ENCODE peak calls at places on chromosomes 3 and 15, in eight cellular contexts. U, G, K, T, D, Z, O and S are unnamed samples.

GRCh38 chr15:51377038-51377761 is 35.7 kb downstream of the GLDN start:
- DNase-seq in Z (no peak), U (no peak), D (no peak), O (peak; percentile 82), K (no peak), G (no peak), T (no peak), S (no peak)

GRCh38 chr3:55458398-55458797 is 28.7 kb downstream of the WNT5A start:
- DNase-seq in D (no peak), Z (no peak), U (no peak), T (no peak), G (no peak), O (no peak), K (no peak), S (no peak)

GRCh38 chr3:73094127-73094526 is 32.7 kb downstream of the EBLN2 start:
- DNase-seq in U (peak; percentile 24), T (no peak), K (no peak), O (no peak), D (peak; percentile 23), G (no peak), Z (no peak), S (no peak)

GRCh38 chr15:80052597-80053304 is 6.7 kb upstream of the ZFAND6 start:
- DNase-seq in O (no peak), G (no peak), K (no peak), Z (no peak), T (no peak), U (no peak), D (no peak), S (no peak)

GRCh38 chr15:85579957-85580694 is 199.7 kb downstream of the AKAP13 start:
- DNase-seq in K (peak; percentile 64), D (no peak), Z (peak; percentile 60), U (peak; percentile 79), G (peak; percentile 67), T (no peak), O (no peak), S (no peak)

GRCh38 chr3:49199244-49199899 is 28.0 kb downstream of the KLHDC8B start:
- DNase-seq in D (no peak), G (peak; percentile 98), K (peak; percentile 74), T (peak; percentile 81), U (no peak), O (peak; percentile 96), Z (peak; percentile 54), S (peak; percentile 99)

GRCh38 chr3:120693439-120694172 is 11.6 kb upstream of the HGD start:
- DNase-seq in O (no peak), G (no peak), U (no peak), K (no peak), D (peak; percentile 86), T (no peak), Z (no peak), S (no peak)

GRCh38 chr15:80275946-80276345 is 23.9 kb upstream of the CTXND1 start:
- DNase-seq in Z (no peak), U (peak; percentile 48), G (no peak), T (no peak), D (no peak), K (no peak), O (no peak), S (no peak)

GRCh38 chr3:44125241-44125640 is 116.4 kb upstream of the TOPAZ1 start:
- DNase-seq in T (no peak), Z (no peak), D (no peak), G (no peak), O (no peak), K (no peak), U (no peak), S (no peak)

GRCh38 chr3:176814252-176814651 is 383.0 kb downstream of the TBL1XR1 start:
- DNase-seq in O (no peak), K (peak; percentile 61), G (peak; percentile 71), T (peak; percentile 17), U (peak; percentile 5), Z (peak; percentile 41), D (peak; percentile 32), S (peak; percentile 32)

GRCh38 chr15:100762913-100763627 is 116.6 kb upstream of the ALDH1A3 start:
- DNase-seq in T (no peak), G (no peak), D (no peak), U (no peak), K (no peak), O (no peak), Z (no peak), S (no peak)

GRCh38 chr15:66724732-66725467 is 22.9 kb downstream of the SMAD6 start:
- DNase-seq in O (no peak), U (no peak), K (no peak), T (no peak), D (no peak), Z (no peak), G (no peak), S (no peak)

GRCh38 chr3:37777835-37778234 is 83.8 kb upstream of the CTDSPL start:
- DNase-seq in G (no peak), Z (no peak), T (no peak), K (no peak), U (no peak), O (no peak), D (no peak), S (no peak)

GRCh38 chr3:134201201-134202130 is 49.2 kb downstream of the RYK start:
- DNase-seq in D (no peak), Z (no peak), T (no peak), K (no peak), G (no peak), U (no peak), O (no peak), S (no peak)

GRCh38 chr15:69854521-69855171 is 243.1 kb downstream of the TLE3 start:
- DNase-seq in Z (no peak), U (no peak), T (no peak), G (no peak), K (no peak), O (no peak), D (no peak), S (no peak)

GRCh38 chr3:98821072-98821471 is 57.9 kb downstream of the ST3GAL6 start:
- DNase-seq in G (no peak), U (no peak), O (no peak), T (no peak), Z (no peak), D (no peak), K (no peak), S (no peak)

GRCh38 chr15:71730277-71731144 is 79.8 kb upstream of the NR2E3 start:
- DNase-seq in U (peak; percentile 88), T (no peak), G (no peak), Z (peak; percentile 49), D (peak; percentile 50), O (no peak), K (peak; percentile 44), S (no peak)

GRCh38 chr3:37130984-37131975 is 43.1 kb downstream of the LRRFIP2 start:
- DNase-seq in U (no peak), T (no peak), G (no peak), D (no peak), K (no peak), Z (no peak), O (no peak), S (no peak)

GRCh38 chr15:55007561-55007960 is 189.2 kb downstream of the RSL24D1 start:
- DNase-seq in D (no peak), O (no peak), K (peak; percentile 11), T (no peak), Z (no peak), U (no peak), G (peak; percentile 61), S (no peak)
- TF ChIP-seq EP300 in D (no peak), O (no peak), K (no peak), T (peak; percentile 17), Z (no peak), U (no peak), G (no peak), S (no peak)

DNA sequence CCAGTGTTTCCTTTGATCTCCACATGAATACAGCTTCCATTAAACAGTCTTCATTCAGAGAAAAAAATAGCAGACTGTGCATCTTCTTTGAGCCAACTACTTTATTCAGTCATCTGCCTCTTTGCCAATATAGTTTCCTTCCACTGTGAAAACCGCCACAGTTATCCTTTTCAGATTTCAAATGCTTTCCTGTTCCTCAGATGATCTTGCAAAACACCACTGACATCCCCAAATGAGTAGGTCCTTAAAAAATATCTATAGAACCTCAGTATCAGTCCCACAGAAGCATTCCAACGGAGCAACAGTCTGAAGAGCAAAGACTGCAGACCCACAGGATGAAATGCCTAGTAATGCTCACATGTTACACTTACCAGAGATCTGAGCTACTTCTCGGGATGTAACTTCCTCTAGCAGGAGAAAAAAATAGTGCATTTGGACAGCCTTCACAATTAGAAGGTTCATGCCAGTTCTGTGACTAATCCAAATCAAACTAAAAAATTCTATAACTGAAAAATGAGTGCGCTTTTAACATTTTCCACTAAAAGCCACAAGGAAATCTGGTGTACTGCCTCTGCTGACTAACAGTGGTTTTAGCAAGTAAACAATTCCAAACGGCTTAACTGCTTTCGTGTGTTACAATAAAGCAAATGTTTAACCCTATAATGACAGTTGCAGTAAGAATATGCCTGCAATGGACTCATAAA is at the start of gene ANKRD28:
- DNase-seq in U (peak; percentile 45), O (no peak), T (no peak), G (no peak), D (peak; percentile 58), K (no peak), Z (no peak), S (no peak)
- TF ChIP-seq EP300 in U (peak; percentile 35), O (no peak), T (peak; percentile 60), G (no peak), D (no peak), K (no peak), Z (no peak), S (no peak)

DNA sequence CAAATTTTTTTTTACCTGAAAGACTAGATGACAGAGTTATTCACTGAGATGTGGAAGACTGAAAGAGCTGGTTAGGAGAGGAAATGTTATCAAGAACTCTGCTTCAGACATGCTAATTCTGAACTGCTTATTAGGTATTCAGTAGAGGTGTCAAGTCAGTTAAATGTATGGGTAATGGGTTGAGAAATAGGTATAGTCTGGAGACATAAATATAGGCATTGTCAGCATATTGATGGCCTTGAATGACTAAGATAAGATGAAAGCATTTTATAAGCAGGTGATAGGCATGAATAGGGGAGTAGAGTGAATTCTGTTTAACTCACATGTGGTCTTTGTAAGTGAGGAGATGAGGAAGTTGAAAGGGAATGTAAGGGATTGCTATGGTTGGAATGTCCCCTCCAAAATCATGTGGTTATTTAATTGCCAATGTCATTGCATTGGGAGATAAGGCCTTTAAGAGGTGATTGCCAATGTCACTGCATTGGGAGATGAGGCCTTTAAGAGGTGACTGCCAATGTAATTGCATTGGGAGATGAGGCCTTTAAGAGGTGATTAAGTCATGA is 904.2 kb downstream of the CADM2 start:
- DNase-seq in T (no peak), D (no peak), G (no peak), Z (no peak), K (no peak), U (no peak), O (no peak), S (no peak)
- TF ChIP-seq EP300 in T (no peak), D (no peak), G (no peak), Z (no peak), K (no peak), U (no peak), O (no peak), S (no peak)

DNA sequence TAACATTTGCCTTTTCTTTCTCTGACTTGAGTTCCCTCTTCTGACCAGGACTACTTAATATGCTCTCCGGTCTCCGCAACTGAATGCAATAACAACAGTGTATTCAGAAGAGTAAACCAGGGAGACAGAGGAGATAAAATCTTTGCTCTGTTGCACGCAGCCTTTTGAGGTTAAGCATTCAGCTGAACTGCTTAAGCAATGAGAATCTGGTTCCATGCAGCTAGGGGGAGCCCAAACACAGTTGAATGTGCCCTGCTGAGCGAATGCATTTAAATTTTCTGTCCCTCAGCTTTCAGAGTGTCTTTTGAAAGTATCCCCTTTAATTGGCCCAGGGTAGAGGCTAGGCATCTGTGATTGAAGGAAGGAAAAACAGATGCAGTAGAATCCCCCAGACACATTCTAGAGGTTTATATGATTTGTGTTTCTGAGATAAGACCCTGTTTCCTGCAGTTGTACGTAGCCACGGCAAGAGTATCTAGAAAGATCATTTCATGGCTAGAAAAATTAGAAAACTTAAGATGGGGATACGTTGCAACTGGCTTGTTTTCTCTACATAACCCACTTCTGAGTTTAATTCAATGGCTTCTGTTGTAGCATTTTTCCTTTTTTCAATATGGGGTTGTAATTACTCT is 309.6 kb downstream of the TUSC7 start:
- DNase-seq in T (peak; percentile 40), D (peak; percentile 10), K (peak; percentile 56), Z (peak; percentile 64), G (peak; percentile 75), U (peak; percentile 14), O (no peak), S (peak; percentile 20)
- TF ChIP-seq EP300 in T (no peak), D (no peak), K (no peak), Z (no peak), G (no peak), U (no peak), O (no peak), S (no peak)